ENCODE peak calls at places on chromosomes 2 and 18, in ten cellular contexts. T is Peyer's patch; D is tibial artery; M is sigmoid colon; K is uterus; J is CD8-positive, alpha-beta T cell; G is PC-9; N is fibroblast of the aortic adventitia; W is dorsolateral prefrontal cortex; Y is HCT116. U is an unnamed sample.
A peak's percentile ranks its signal among the peaks of the same experiment; 100 is the strongest.

GRCh38 chr2:161177969-161178368 is 17.7 kb downstream of the TANK start:
- DNase-seq in M (no peak), T (no peak), D (no peak), K (no peak), Y (no peak), J (no peak), G (no peak), N (no peak), W (no peak), U (no peak)

GRCh38 chr18:809985-810642 is 1.9 kb downstream of the YES1 start:
- DNase-seq in W (no peak), J (no peak), N (no peak), M (no peak), Y (no peak), T (no peak), K (no peak), G (no peak), D (no peak), U (no peak)

GRCh38 chr18:13540783-13541182 is 185.6 kb downstream of the FAM210A start:
- DNase-seq in N (no peak), T (peak; percentile 15), K (no peak), M (no peak), Y (no peak), D (no peak), G (no peak), W (no peak), J (peak; percentile 6), U (no peak)

GRCh38 chr18:14941792-14942191 is 193.8 kb downstream of the ANKRD30B start:
- DNase-seq in J (no peak), T (no peak), D (no peak), W (no peak), Y (no peak), N (no peak), M (no peak), K (no peak), G (no peak), U (no peak)

GRCh38 chr18:74331404-74331803 is 15.8 kb downstream of the C18orf63 start:
- DNase-seq in J (no peak), K (no peak), D (no peak), G (peak; percentile 46), W (no peak), N (peak; percentile 63), T (no peak), Y (peak; percentile 18), M (no peak), U (no peak)

GRCh38 chr2:64832926-64833325 is 156.3 kb upstream of the SLC1A4 start:
- DNase-seq in K (no peak), D (no peak), M (no peak), Y (no peak), J (no peak), N (no peak), W (no peak), T (no peak), G (no peak), U (no peak)

GRCh38 chr2:192957425-192957824 is 762.7 kb upstream of the TMEFF2 start:
- DNase-seq in K (no peak), T (no peak), W (no peak), M (no peak), N (no peak), G (no peak), D (no peak), Y (no peak), J (no peak), U (no peak)

GRCh38 chr18:33761363-33761762 is 183.3 kb downstream of the ASXL3 start:
- DNase-seq in D (no peak), W (no peak), T (no peak), K (no peak), N (peak; percentile 65), G (no peak), M (no peak), Y (no peak), J (no peak), U (no peak)

GRCh38 chr18:78895207-78896001 is 84.2 kb upstream of the SALL3 start:
- DNase-seq in G (no peak), Y (no peak), D (no peak), K (no peak), J (no peak), W (no peak), T (no peak), N (no peak), M (no peak), U (no peak)

GRCh38 chr18:12703714-12704113 is 872 bp downstream of the PSMG2 start:
- DNase-seq in M (no peak), J (no peak), W (no peak), Y (no peak), T (no peak), D (no peak), K (no peak), G (no peak), N (peak; percentile 27), U (no peak)

GRCh38 chr2:132691556-132691955 is 21.6 kb upstream of the LYPD1 start:
- DNase-seq in D (no peak), T (no peak), W (no peak), G (no peak), Y (no peak), N (peak; percentile 53), J (no peak), K (no peak), M (no peak), U (no peak)

GRCh38 chr2:201472411-201472810 is 20.9 kb downstream of the STRADB start:
- DNase-seq in N (no peak), T (no peak), M (no peak), W (no peak), D (no peak), J (no peak), K (no peak), Y (no peak), G (no peak), U (no peak)

DNA sequence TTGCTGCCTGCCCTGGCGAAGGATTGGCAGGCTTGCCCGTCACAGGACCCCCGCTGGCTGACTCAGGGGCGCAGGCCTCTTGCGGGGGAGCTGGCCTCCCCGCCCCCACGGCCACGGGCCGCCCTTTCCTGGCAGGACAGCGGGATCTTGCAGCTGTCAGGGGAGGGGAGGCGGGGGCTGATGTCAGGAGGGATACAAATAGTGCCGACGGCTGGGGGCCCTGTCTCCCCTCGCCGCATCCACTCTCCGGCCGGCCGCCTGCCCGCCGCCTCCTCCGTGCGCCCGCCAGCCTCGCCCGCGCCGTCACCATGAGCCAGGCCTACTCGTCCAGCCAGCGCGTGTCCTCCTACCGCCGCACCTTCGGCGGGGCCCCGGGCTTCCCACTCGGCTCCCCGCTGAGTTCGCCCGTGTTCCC is at the start of gene DES:
- DNase-seq in Y (no peak), T (no peak), J (no peak), K (peak; percentile 92), N (no peak), G (no peak), W (no peak), D (peak; percentile 84), M (peak; percentile 96), U (peak; percentile 78)
- H3K4me3 ChIP-seq in Y (no peak within 1 kb of the TSS), T (peak within 1 kb of the TSS; percentile 26), J (no peak within 1 kb of the TSS), K (peak within 1 kb of the TSS; percentile 75), N (no peak within 1 kb of the TSS), G (no peak within 1 kb of the TSS), W (peak within 1 kb of the TSS; percentile 15), D (peak within 1 kb of the TSS; percentile 61), M (peak within 1 kb of the TSS; percentile 90), U (peak within 1 kb of the TSS; percentile 75)

GRCh38 chr2:120740765-120741513 is 5.3 kb downstream of the GLI2 start:
- DNase-seq in D (peak; percentile 66), M (no peak), G (no peak), N (peak; percentile 50), T (no peak), K (no peak), Y (no peak), J (no peak), W (peak; percentile 37), U (no peak)

GRCh38 chr2:120738786-120739771 is 3.4 kb downstream of the GLI2 start:
- DNase-seq in J (no peak), W (no peak), G (no peak), T (no peak), K (no peak), D (peak; percentile 60), N (no peak), Y (no peak), M (no peak), U (no peak)

GRCh38 chr2:120743657-120744056 is 8.0 kb downstream of the GLI2 start:
- DNase-seq in D (peak; percentile 11), T (no peak), K (no peak), W (no peak), M (no peak), J (no peak), Y (no peak), N (no peak), G (no peak), U (no peak)

GRCh38 chr2:120740375-120740764 is 4.7 kb downstream of the GLI2 start:
- DNase-seq in G (no peak), M (no peak), N (no peak), Y (no peak), D (no peak), W (no peak), T (no peak), K (no peak), J (no peak), U (no peak)

DNA sequence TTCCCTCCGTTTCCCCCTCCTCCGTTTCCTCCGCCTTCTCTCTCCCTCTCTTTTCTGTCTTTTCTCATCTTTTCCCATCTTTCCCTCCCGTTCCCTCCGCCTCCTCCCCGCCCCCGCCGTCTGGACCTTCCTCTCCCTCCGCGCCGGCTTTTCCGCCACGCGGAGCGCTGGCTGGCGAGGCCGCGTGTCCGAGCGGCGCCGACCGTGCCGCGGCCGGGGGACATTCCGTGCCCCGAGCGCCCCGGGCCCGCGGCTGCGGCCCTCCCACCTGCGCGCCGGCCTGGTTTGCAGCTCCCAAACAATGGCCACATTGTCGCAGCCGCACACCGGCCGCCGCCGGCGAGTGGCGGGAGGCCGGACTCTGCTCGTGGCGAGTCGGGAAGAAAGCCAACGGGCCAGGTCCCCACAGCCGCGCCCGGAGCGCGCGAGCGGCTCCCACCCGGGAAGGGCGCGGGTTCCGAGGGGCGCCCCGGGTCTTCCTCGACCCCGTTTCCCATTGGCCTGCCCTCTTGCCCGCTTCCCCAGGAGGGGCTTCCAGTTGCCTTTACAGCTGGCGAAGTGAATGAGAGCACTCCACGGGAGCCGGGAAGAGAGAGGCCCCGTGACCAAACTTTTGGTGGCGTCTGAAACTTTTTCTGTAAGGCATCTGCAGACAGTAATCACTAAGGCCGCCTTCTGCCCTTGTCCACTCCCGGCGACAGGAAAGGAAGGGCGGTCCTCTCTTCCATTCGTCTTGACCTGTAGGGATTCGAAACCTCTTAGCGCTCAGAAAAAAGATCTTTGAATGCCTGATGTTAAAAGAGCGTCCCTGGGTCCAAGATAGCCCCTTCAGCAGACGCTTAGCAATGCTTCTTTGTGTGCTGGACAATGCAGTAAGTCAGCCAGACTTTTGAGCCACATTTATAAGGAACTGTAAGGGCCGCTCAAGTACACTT is 6.1 kb downstream of the GLI2 start:
- DNase-seq in W (no peak), D (peak; percentile 64), G (no peak), J (no peak), T (no peak), Y (no peak), M (no peak), K (no peak), N (no peak), U (no peak)
- H3K4me3 ChIP-seq in W (no peak overlapping the region), D (peak overlapping the region; percentile 53), G (peak overlapping the region; percentile 31), J (no peak overlapping the region), T (peak overlapping the region; percentile 14), Y (peak overlapping the region; percentile 39), M (peak overlapping the region; percentile 49), K (no peak overlapping the region), N (peak overlapping the region; percentile 57), U (peak overlapping the region; percentile 61)

GRCh38 chr2:200319587-200320337 is 13.3 kb downstream of the SPATS2L start:
- DNase-seq in N (peak; percentile 72), G (peak; percentile 86), D (no peak), K (no peak), T (no peak), Y (no peak), W (no peak), M (no peak), J (no peak), U (no peak)
- H3K4me3 ChIP-seq in N (no peak overlapping the region), G (peak overlapping the region; percentile 31), D (no peak overlapping the region), K (no peak overlapping the region), T (no peak overlapping the region), Y (no peak overlapping the region), W (no peak overlapping the region), M (no peak overlapping the region), J (no peak overlapping the region), U (no peak overlapping the region)

GRCh38 chr2:40859617-40860016 is 407.7 kb upstream of the SLC8A1 start:
- DNase-seq in Y (no peak), N (no peak), G (no peak), D (no peak), T (no peak), K (no peak), M (no peak), W (no peak), J (no peak), U (no peak)
- H3K4me3 ChIP-seq in Y (no peak overlapping the region), N (no peak overlapping the region), G (no peak overlapping the region), D (no peak overlapping the region), T (no peak overlapping the region), K (no peak overlapping the region), M (no peak overlapping the region), W (no peak overlapping the region), J (no peak overlapping the region), U (no peak overlapping the region)

U was measured in left ventricle myocardium inferior.